ENCODE peak calls at places on chromosomes 11 and 22, in five cellular contexts. U is progenitor cell of endocrine pancreas; L is stimulated activated CD4-positive, alpha-beta T cell treated with anti-CD3 and anti-CD28 coated beads, Interleukin-1b, Interleukin-23, amount 100 ng/mL, for 24 hours; V is activated CD8-positive, alpha-beta memory T cell treated with anti-CD3 and anti-CD28 coated beads, Interleukin-2, amount 50 U/mL, for 48 hours; W is LoVo. C is an unnamed sample.

GRCh38 chr22:19430890-19431541 is 517 bp downstream of the HIRA start:
- DNase-seq in U (peak), L (no peak), V (peak), W (peak), C (no peak)

GRCh38 chr11:23995891-23996290 is 501.0 kb upstream of the LUZP2 start:
- DNase-seq in U (no peak), L (no peak), V (no peak), W (peak), C (no peak)

GRCh38 chr11:28049338-28050216 is 58.4 kb downstream of the KIF18A start:
- DNase-seq in U (no peak), L (no peak), V (no peak), W (peak), C (peak)

GRCh38 chr11:12319734-12320387 is 57.5 kb upstream of the PARVA start:
- DNase-seq in U (no peak), L (no peak), V (no peak), W (no peak), C (no peak)

GRCh38 chr11:28674432-28675076 is 566.4 kb downstream of the METTL15 start:
- DNase-seq in U (no peak), L (no peak), V (no peak), W (no peak), C (no peak)

GRCh38 chr11:23947883-23948282 is 549.0 kb upstream of the LUZP2 start:
- DNase-seq in U (no peak), L (no peak), V (no peak), W (no peak), C (no peak)

GRCh38 chr11:69461272-69461962 is 20.0 kb upstream of the LINC01488 start:
- DNase-seq in U (no peak), L (no peak), V (no peak), W (no peak), C (no peak)

GRCh38 chr11:22792497-22792896 is 37.1 kb downstream of the SVIP start:
- DNase-seq in U (no peak), L (no peak), V (no peak), W (peak), C (peak)